ENCODE peak calls at places on chromosomes 2 and 18, in five cellular contexts. L is right lobe of liver, E is WERI-Rb-1, M is AG04450, I is mammary epithelial cell. P is an unnamed sample.

GRCh38 chr2:65662654-65663432 is 230.4 kb upstream of the SPRED2 start:
- DNase-seq in I (peak; percentile 78), M (peak; percentile 85), L (no peak), E (no peak), P (no peak)

GRCh38 chr2:88545118-88545517 is 82.1 kb downstream of the EIF2AK3 start:
- DNase-seq in I (peak; percentile 38), L (no peak), M (no peak), E (peak; percentile 18), P (no peak)

GRCh38 chr2:218161639-218162038 is 5.1 kb downstream of the CXCR1 start:
- DNase-seq in M (no peak), I (no peak), L (no peak), E (no peak), P (no peak)

GRCh38 chr2:34567128-34567527 is 968.0 kb upstream of the FAM98A start:
- DNase-seq in E (no peak), I (no peak), M (no peak), L (no peak), P (no peak)

GRCh38 chr2:219636941-219637841 is 9.8 kb downstream of the SLC4A3 start:
- DNase-seq in E (no peak), L (no peak), I (no peak), M (no peak), P (no peak)

GRCh38 chr2:118845843-118846666 is 1.4 kb downstream of the EN1 start:
- DNase-seq in L (no peak), E (no peak), M (no peak), I (no peak), P (peak; percentile 31)

GRCh38 chr2:118847447-118848172 is at the start of gene EN1:
- DNase-seq in L (no peak), M (no peak), I (no peak), E (no peak), P (peak; percentile 2)

GRCh38 chr2:44137872-44138551 is 30.7 kb upstream of the PPM1B start:
- DNase-seq in M (no peak), L (no peak), I (no peak), E (no peak), P (no peak)

GRCh38 chr2:217826505-217826904 is 176.3 kb downstream of the TNS1 start:
- DNase-seq in I (no peak), L (no peak), E (no peak), M (no peak), P (no peak)

GRCh38 chr18:63850010-63850409 is 37.5 kb upstream of the SERPINB2 start:
- DNase-seq in M (no peak), I (no peak), L (no peak), E (peak; percentile 72), P (no peak)

GRCh38 chr2:75592028-75592427 is 31.3 kb upstream of the EVA1A start:
- DNase-seq in M (no peak), L (no peak), I (peak; percentile 95), E (no peak), P (no peak)

GRCh38 chr2:107091163-107091864 is 205.3 kb upstream of the ST6GAL2 start:
- DNase-seq in L (no peak), I (no peak), E (no peak), M (no peak), P (no peak)

GRCh38 chr2:140775426-140775825 is 1355.4 kb downstream of the LRP1B start:
- DNase-seq in L (no peak), I (no peak), M (no peak), E (no peak), P (no peak)

GRCh38 chr2:170324640-170325046 is 146.7 kb downstream of the MYO3B start:
- DNase-seq in I (peak; percentile 39), E (peak; percentile 59), L (no peak), M (peak; percentile 0), P (no peak)

GRCh38 chr2:222424281-222424728 is at the start of gene SGPP2:
- DNase-seq in L (no peak), E (no peak), I (no peak), M (no peak), P (peak; percentile 83)

GRCh38 chr2:236613607-236614006 is 44.0 kb downstream of the ACKR3 start:
- DNase-seq in I (no peak), M (no peak), E (peak; percentile 67), L (no peak), P (no peak)

GRCh38 chr18:3205239-3205638 is 14.5 kb downstream of the MYOM1 start:
- DNase-seq in M (no peak), L (no peak), I (no peak), E (no peak), P (no peak)

GRCh38 chr2:46989491-46990230 is 74.1 kb upstream of the MCFD2 start:
- DNase-seq in M (no peak), E (peak; percentile 33), I (no peak), L (no peak), P (no peak)

GRCh38 chr2:61758991-61759390 is 94.9 kb downstream of the FAM161A start:
- DNase-seq in I (peak; percentile 64), L (no peak), M (peak; percentile 88), E (no peak), P (no peak)

GRCh38 chr2:232959139-232959538 is 53.9 kb downstream of the NGEF start:
- DNase-seq in I (no peak), E (no peak), M (no peak), L (no peak), P (no peak)

GRCh38 chr2:102078773-102079172 is 63.8 kb upstream of the IL1R1 start:
- DNase-seq in E (no peak), L (no peak), I (no peak), M (no peak), P (no peak)

GRCh38 chr2:215019085-215019484 is 119.3 kb downstream of the ABCA12 start:
- DNase-seq in I (no peak), E (no peak), M (no peak), L (no peak), P (no peak)

GRCh38 chr2:9738718-9739496 is 104.4 kb upstream of the TAF1B start:
- DNase-seq in I (no peak), M (no peak), L (no peak), E (no peak), P (peak; percentile 67)

GRCh38 chr2:1751768-1752725 is 7.7 kb upstream of the PXDN start:
- DNase-seq in M (no peak), E (no peak), I (no peak), L (peak; percentile 33), P (no peak)

GRCh38 chr18:39594206-39594605 is 2028.6 kb upstream of the CELF4 start:
- DNase-seq in M (no peak), I (no peak), E (no peak), L (no peak), P (no peak)

GRCh38 chr18:78642561-78643398 is 336.8 kb upstream of the SALL3 start:
- DNase-seq in E (no peak), M (no peak), L (no peak), I (no peak), P (no peak)

GRCh38 chr2:65819963-65820362 is 387.6 kb upstream of the SPRED2 start:
- DNase-seq in E (no peak), I (no peak), L (no peak), M (no peak), P (no peak)

GRCh38 chr2:26645792-26646191 is 4.6 kb upstream of the CIB4 start:
- DNase-seq in E (no peak), L (no peak), M (no peak), I (no peak), P (no peak)

GRCh38 chr2:68426885-68427579 is 40.1 kb downstream of the FBXO48 start:
- DNase-seq in M (peak; percentile 34), L (no peak), E (no peak), I (no peak), P (no peak)

GRCh38 chr18:46343940-46344372 is 239.8 kb downstream of the HAUS1 start:
- DNase-seq in L (no peak), I (peak; percentile 21), E (no peak), M (no peak), P (peak; percentile 60)

GRCh38 chr2:193482557-193482956 is 1287.8 kb upstream of the TMEFF2 start:
- DNase-seq in I (no peak), M (no peak), E (no peak), L (no peak), P (no peak)

GRCh38 chr2:133919285-133919684 is 334.6 kb upstream of the MGAT5 start:
- DNase-seq in E (no peak), M (no peak), L (no peak), I (no peak), P (no peak)

GRCh38 chr18:43277164-43277600 is at the start of gene SYT4:
- DNase-seq in L (peak; percentile 59), E (peak; percentile 84), I (peak; percentile 42), M (no peak), P (no peak)

GRCh38 chr18:402129-402528 is 98.4 kb downstream of the COLEC12 start:
- DNase-seq in M (no peak), I (no peak), E (no peak), L (no peak), P (no peak)

GRCh38 chr2:133600231-133600630 is 32.0 kb upstream of the NCKAP5 start:
- DNase-seq in E (no peak), I (no peak), M (no peak), L (no peak), P (no peak)

DNA sequence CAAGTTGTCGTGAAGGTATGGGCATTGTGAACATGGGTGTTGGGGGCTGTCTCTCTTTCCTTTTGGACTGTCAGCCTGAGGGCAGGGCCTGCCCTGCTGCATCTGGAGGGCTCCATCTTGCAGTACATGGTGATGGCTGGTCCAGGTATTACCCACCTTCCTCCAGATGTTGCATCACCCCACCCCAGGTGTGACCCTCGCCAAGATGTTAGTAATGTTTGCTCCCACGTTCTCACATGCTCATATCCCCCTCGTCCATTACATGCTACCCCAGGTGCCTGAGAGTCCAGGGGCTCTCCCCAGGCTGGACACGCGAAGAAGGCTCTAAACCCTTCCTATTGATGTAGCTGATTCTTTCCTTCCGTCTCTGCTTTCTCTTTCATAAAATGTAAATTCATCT is 13.9 kb downstream of the ZAP70 start:
- DNase-seq in E (no peak), L (no peak), M (no peak), I (no peak), P (peak; percentile 28)
- H3K27ac ChIP-seq in E (peak overlapping the region; percentile 83), L (no peak overlapping the region), M (no peak overlapping the region), I (no peak overlapping the region), P (no peak overlapping the region)

GRCh38 chr2:200901459-200902072 is 12.4 kb downstream of the NIF3L1 start:
- DNase-seq in M (peak; percentile 81), I (peak; percentile 80), L (peak; percentile 60), E (peak; percentile 76), P (no peak)
- TF ChIP-seq CTCF in M (peak; percentile 84), I (peak; percentile 73), L (peak; percentile 77), E (peak; percentile 74), P (peak; percentile 94)

DNA sequence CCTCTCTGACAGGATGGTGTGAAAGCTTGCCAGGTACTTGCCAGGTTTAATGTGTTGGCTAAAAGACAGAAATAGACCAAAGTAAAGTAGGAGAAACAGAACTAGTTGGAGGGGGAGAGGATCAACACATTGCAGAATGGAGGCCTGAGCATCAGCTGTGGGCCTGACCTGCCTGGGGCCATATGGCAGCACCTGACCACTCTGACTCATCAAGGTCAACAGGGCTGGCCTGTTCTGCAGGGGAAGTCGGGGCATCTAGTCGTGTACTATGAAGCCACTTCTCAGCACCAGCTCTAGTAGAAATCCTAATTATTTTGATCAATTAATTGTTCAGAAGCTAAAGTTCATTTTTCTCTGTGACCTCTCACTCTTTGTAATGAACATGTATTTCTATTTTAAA is 35.8 kb upstream of the NOSTRIN start:
- DNase-seq in I (peak; percentile 57), E (no peak), M (no peak), L (no peak), P (no peak)
- H3K4me3 ChIP-seq in I (no peak overlapping the region), E (no peak overlapping the region), M (no peak overlapping the region), L (no peak overlapping the region), P (no peak overlapping the region)

GRCh38 chr2:5693288-5694015 is 1.3 kb downstream of the SOX11 start:
- DNase-seq in E (peak; percentile 57), L (no peak), M (no peak), I (peak; percentile 3), P (no peak)
- H3K27ac ChIP-seq in E (peak overlapping the region; percentile 98), L (no peak overlapping the region), M (peak overlapping the region; percentile 31), I (no peak overlapping the region), P (no peak overlapping the region)